ENCODE peak calls at places on chromosomes 16 and 17, in nine cellular contexts. O is psoas muscle; H is Panc1; D is fibroblast of lung; X is PC-3; E is hepatocyte; B is suprapubic skin; U is right cardiac atrium; F is CD8-positive, alpha-beta T cell. A is an unnamed sample. For H3K4me1 and H3K27me3, the result is how much of the 10 kb centered on the place peaks cover.

GRCh38 chr17:37535906-37536305 is 46.2 kb downstream of the DUSP14 start:
- DNase-seq in X (no peak), F (no peak), B (no peak), U (no peak), D (no peak), O (no peak), H (no peak), E (no peak), A (no peak)

GRCh38 chr17:27348196-27348595 is 54.3 kb downstream of the WSB1 start:
- DNase-seq in D (no peak), U (no peak), E (no peak), O (no peak), B (no peak), H (no peak), F (no peak), X (no peak), A (no peak)

GRCh38 chr16:81315271-81316175 is 761 bp downstream of the GAN start:
- DNase-seq in D (peak), H (no peak), O (peak), U (peak), X (peak), E (peak), B (peak), F (no peak), A (no peak)

GRCh38 chr17:43372273-43372911 is 26.4 kb upstream of the ARL4D start:
- DNase-seq in D (no peak), B (peak), H (no peak), E (peak), F (no peak), U (peak), O (no peak), X (no peak), A (no peak)

GRCh38 chr17:5126719-5127488 is 11.1 kb downstream of the USP6 start:
- DNase-seq in F (no peak), D (no peak), B (no peak), X (no peak), U (no peak), O (no peak), E (no peak), H (no peak), A (no peak)

GRCh38 chr16:77043076-77043475 is 147.9 kb upstream of the MON1B start:
- DNase-seq in D (peak), H (peak), O (no peak), B (no peak), X (peak), U (no peak), E (no peak), F (no peak), A (no peak)

GRCh38 chr17:869067-869466 is 86.9 kb downstream of the MRM3 start:
- DNase-seq in O (peak), X (no peak), U (peak), D (peak), F (no peak), H (no peak), B (no peak), E (peak), A (peak)

GRCh38 chr16:49564577-49565224 is 191.1 kb downstream of the C16orf78 start:
- DNase-seq in X (no peak), E (no peak), F (no peak), U (no peak), H (no peak), D (peak), B (no peak), O (no peak), A (no peak)

GRCh38 chr17:48546187-48546923 is 1.4 kb upstream of the HOXB2 start:
- DNase-seq in F (no peak), X (no peak), E (no peak), D (no peak), O (no peak), H (no peak), B (no peak), U (peak), A (no peak)

GRCh38 chr17:35766903-35767510 is 6.3 kb downstream of the C17orf50 start:
- DNase-seq in U (no peak), F (no peak), O (no peak), H (no peak), D (no peak), B (no peak), X (peak), E (peak), A (no peak)

GRCh38 chr17:7114241-7114874 is at the start of gene ASGR2:
- DNase-seq in E (peak), B (no peak), X (no peak), O (no peak), D (no peak), H (no peak), F (no peak), U (no peak), A (no peak)

GRCh38 chr17:50221500-50222480 is 20.4 kb upstream of the COL1A1 start:
- DNase-seq in H (no peak), F (no peak), E (peak), B (no peak), U (peak), O (peak), X (peak), D (peak), A (peak)

GRCh38 chr17:4642286-4642685 is 808 bp upstream of the ALOX15 start:
- DNase-seq in E (no peak), B (no peak), O (no peak), X (no peak), U (no peak), F (no peak), D (no peak), H (no peak), A (no peak)

GRCh38 chr17:77440571-77440981 is 299.8 kb downstream of the SEC14L1 start:
- DNase-seq in D (no peak), E (no peak), U (no peak), F (no peak), O (no peak), B (no peak), X (no peak), H (no peak), A (no peak)

GRCh38 chr16:901715-902601 is 68.8 kb downstream of the LMF1 start:
- DNase-seq in D (no peak), H (no peak), O (peak), E (no peak), B (no peak), U (peak), F (no peak), X (no peak), A (no peak)

GRCh38 chr17:55734128-55734781 is 11.6 kb upstream of the TMEM100 start:
- DNase-seq in H (no peak), O (no peak), D (peak), E (no peak), U (no peak), X (peak), B (no peak), F (no peak), A (no peak)

GRCh38 chr16:85943702-85944101 is 44.7 kb downstream of the IRF8 start:
- DNase-seq in O (no peak), U (no peak), H (no peak), E (no peak), X (no peak), F (no peak), B (no peak), D (no peak), A (no peak)

GRCh38 chr17:57605734-57606105 is 139.4 kb downstream of the CCDC182 start:
- DNase-seq in F (no peak), U (no peak), D (no peak), X (no peak), E (no peak), O (no peak), B (no peak), H (no peak), A (no peak)

GRCh38 chr16:79754081-79754872 is 153.7 kb upstream of the MAF start:
- DNase-seq in E (peak), O (no peak), X (no peak), U (no peak), H (no peak), D (peak), F (no peak), B (no peak), A (no peak)

GRCh38 chr17:21379080-21379711 is 3.0 kb downstream of the KCNJ12 start:
- DNase-seq in E (no peak), U (peak), O (peak), B (no peak), D (no peak), F (no peak), X (no peak), H (no peak), A (no peak)

GRCh38 chr17:72378414-72379395 is 257.9 kb downstream of the SOX9 start:
- DNase-seq in D (no peak), B (no peak), E (no peak), H (no peak), F (no peak), X (no peak), U (no peak), O (no peak), A (no peak)

GRCh38 chr17:27315322-27315721 is 21.4 kb downstream of the WSB1 start:
- DNase-seq in U (peak), H (no peak), E (peak), B (no peak), F (no peak), D (peak), X (no peak), O (peak), A (peak)

GRCh38 chr16:19520861-19521331 is 1.0 kb downstream of the GDE1 start:
- DNase-seq in E (peak), H (peak), D (peak), X (peak), O (no peak), U (no peak), B (no peak), F (no peak), A (no peak)

GRCh38 chr17:6551909-6552768 is 4.2 kb downstream of the PITPNM3 start:
- DNase-seq in O (no peak), X (peak), F (no peak), D (no peak), E (peak), H (no peak), B (no peak), U (peak), A (no peak)

GRCh38 chr17:70121136-70121535 is 46.1 kb downstream of the KCNJ16 start:
- DNase-seq in U (no peak), B (no peak), X (no peak), E (no peak), F (no peak), D (no peak), O (no peak), H (no peak), A (no peak)

GRCh38 chr17:59707971-59708425 is 544 bp downstream of the VMP1 start:
- DNase-seq in F (no peak), X (no peak), H (no peak), D (no peak), B (no peak), O (no peak), E (peak), U (no peak), A (no peak)

DNA sequence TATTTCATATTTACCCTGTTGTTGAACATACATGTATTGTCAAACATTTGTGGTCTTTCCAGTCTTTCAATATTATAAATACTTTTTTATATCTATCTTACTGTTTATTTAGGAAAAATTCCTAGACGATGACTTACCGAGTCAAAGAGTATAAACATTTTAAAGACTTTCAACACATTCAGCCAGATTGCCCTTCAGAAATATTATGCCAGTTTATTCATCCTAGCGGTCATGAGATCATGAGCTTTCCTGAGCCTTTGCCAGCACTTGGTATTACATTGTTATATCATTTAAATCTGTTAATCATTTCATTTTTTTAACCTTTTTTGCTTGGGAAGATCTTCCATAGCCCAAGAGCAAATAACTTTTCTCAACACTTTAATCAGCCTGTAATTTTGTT is 197.4 kb downstream of the SPECC1 start:
- DNase-seq in F (no peak), B (no peak), D (peak), X (peak), E (no peak), U (no peak), H (peak), O (no peak), A (no peak)
- H3K4me1 ChIP-seq in F (under half), B (under half), D (under half), X (under half), E (under half), U (under half), H (under half), O (under half), A (under half)

DNA sequence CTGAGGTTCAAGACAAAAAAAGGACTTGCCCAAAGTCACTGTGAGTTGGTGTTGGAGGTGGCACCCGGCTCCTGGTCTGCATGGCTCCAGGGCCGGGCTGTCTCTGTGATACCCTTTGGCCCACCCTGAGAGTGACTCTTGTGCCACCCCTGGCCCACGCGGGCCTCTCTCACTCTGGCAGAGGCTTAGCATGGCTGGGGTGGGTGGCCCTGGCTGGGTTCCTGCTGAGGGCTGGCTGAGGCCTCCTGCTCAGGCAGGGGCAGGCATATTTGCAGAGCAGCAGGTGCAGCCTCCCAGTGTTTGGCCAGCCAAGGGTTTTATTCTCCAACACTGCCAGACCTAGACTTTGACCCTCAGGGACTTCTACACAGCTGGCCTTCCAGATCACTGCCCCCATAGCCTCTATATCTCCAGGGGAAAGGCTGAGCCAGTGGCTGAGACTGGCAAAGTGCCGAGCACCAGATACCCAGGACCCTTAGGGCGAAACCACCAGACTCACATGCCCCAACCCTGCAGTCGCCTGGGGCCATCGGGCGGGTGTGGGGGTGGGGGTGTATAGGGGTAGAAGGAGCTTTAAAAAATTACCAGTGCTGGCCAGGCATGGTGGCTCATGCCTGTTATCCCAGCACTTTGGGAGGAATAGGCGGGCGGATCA is 21.5 kb upstream of the ADGRG1 start:
- DNase-seq in E (peak), O (no peak), F (no peak), U (no peak), D (no peak), X (no peak), H (no peak), B (peak), A (no peak)
- H3K27me3 ChIP-seq in E (under half), O (under half), F (under half), U (under half), D (under half), X (under half), H (under half), B (under half), A (under half)

GRCh38 chr16:89577055-89577759 is 1.6 kb downstream of the CPNE7 start:
- DNase-seq in H (no peak), B (no peak), F (no peak), D (no peak), O (no peak), X (no peak), U (no peak), E (no peak), A (no peak)
- H3K27ac ChIP-seq in H (no peak), B (no peak), F (no peak), D (no peak), O (no peak), X (no peak), U (no peak), E (no peak), A (no peak)

DNA sequence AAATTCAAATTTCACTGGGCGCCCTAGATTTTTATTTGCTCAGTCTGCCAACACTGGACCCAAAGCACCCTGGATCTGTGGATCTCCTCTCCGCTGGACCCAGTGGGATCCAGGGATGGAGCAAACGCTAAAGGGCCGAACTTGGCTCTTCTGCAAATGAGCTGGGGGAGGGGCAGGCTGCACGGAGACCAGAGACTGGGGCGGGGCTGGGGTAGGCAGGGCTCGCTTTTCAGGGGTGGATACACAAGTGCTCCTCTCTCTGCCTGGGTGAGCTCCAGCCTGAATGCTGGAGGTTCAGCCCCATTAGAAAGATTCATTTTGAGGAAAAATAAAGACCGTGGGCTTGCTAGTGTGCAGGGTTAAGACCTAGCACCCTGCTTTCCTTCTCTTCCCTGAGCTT is 8.9 kb downstream of the CBX4 start:
- DNase-seq in E (no peak), B (no peak), D (no peak), O (no peak), H (no peak), U (no peak), F (no peak), X (no peak), A (no peak)
- H3K4me1 ChIP-seq in E (under half), B (under half), D (under half), O (under half), H (under half), U (under half), F (under half), X (under half), A (under half)

DNA sequence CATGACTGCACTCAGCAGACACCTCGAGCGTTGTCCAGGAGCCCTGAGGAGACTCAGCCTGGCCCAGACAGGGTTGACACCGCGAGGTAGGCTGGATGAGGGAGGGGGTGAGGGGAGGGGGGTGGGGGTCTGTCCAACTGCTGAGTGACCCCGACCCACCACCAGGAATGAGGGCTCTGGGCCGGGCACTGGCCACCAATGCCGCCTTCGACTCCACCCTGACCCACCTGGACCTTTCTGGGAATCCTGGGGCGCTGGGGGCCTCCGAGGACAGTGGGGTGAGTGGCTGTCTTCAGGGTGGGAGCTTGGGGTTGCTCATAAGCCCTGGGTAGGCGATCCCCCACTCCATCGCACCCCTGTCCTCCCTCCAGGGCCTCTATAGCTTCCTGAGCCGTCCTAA is 2.7 kb downstream of the CARMIL2 start:
- DNase-seq in E (no peak), H (no peak), U (no peak), O (peak), B (no peak), D (no peak), X (no peak), F (no peak), A (no peak)
- H3K27me3 ChIP-seq in E (under half), H (under half), U (under half), O (under half), B (half or more), D (half or more), X (under half), F (under half), A (under half)

GRCh38 chr17:66524848-66525247 is 222.4 kb downstream of the PRKCA start:
- DNase-seq in D (no peak), H (no peak), B (no peak), U (no peak), X (no peak), F (no peak), O (no peak), E (no peak), A (no peak)

GRCh38 chr17:66525338-66525737 is 222.9 kb downstream of the PRKCA start:
- DNase-seq in O (no peak), E (no peak), B (no peak), H (no peak), F (no peak), U (no peak), X (no peak), D (no peak), A (no peak)

GRCh38 chr17:66520986-66521385 is 218.6 kb downstream of the PRKCA start:
- DNase-seq in F (no peak), D (no peak), E (no peak), U (no peak), B (no peak), O (no peak), X (no peak), H (no peak), A (no peak)

GRCh38 chr17:66522591-66523272 is 220.3 kb downstream of the PRKCA start:
- DNase-seq in B (no peak), E (no peak), O (no peak), U (no peak), D (peak), X (peak), H (no peak), F (no peak), A (no peak)

GRCh38 chr17:66523378-66524174 is 221.2 kb downstream of the PRKCA start:
- DNase-seq in E (peak), H (no peak), X (no peak), U (no peak), B (no peak), F (no peak), O (no peak), D (peak), A (no peak)
- H3K27ac ChIP-seq in E (peak), H (no peak), X (peak), U (no peak), B (no peak), F (no peak), O (peak), D (peak), A (no peak)

DNA sequence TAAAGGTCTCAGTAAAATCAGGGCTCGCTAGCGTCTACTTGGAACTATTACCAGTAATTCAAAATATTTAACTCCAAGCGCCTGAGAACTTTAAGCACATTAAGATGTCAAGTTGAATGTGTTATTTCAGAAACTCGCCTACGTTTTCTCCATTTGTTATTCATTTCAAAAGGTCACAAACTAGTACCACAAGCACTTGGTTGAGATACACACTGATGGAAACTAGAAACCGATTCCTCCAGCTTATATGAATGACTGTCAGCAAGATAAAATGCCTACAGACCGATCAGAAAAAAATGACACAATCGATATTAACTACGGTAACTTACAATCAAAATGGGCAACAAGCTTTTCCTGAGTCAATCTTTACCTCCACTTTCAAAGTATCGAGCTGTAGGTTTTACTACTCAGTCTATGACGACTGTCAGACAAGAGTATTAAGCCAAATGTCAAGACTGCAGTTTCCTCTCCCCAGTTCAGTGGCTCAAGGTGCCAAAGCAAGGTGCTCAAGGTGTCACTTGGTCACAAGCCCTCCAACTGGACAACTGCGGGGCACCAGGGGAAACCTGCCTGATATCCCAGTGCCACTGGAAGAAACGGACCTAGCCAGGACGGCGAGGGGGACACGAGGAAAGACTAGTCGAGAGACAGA is 694 bp downstream of the SRP68 start:
- DNase-seq in B (no peak), U (no peak), D (no peak), E (no peak), X (no peak), H (no peak), O (no peak), F (no peak), A (no peak)
- H3K4me1 ChIP-seq in B (half or more), U (under half), D (under half), E (under half), X (under half), H (under half), O (under half), F (under half), A (under half)

GRCh38 chr17:80730739-80731138 is 186.1 kb downstream of the RPTOR start:
- DNase-seq in H (no peak), X (no peak), E (no peak), F (no peak), D (no peak), B (no peak), U (no peak), O (no peak), A (no peak)
- H3K27me3 ChIP-seq in H (under half), X (under half), E (under half), F (under half), D (under half), B (under half), U (under half), O (under half), A (under half)

GRCh38 chr16:14307623-14308356 is 236.7 kb downstream of the MRTFB start:
- DNase-seq in O (peak), U (peak), D (peak), B (no peak), X (no peak), H (no peak), E (no peak), F (no peak), A (no peak)
- H3K27ac ChIP-seq in O (peak), U (peak), D (peak), B (peak), X (peak), H (peak), E (no peak), F (no peak), A (peak)

GRCh38 chr17:65104541-65104940 is 32.6 kb upstream of the RGS9 start:
- DNase-seq in H (no peak), O (no peak), E (no peak), X (no peak), B (no peak), U (no peak), F (no peak), D (no peak), A (no peak)
- H3K4me1 ChIP-seq in H (under half), O (under half), E (under half), X (half or more), B (under half), U (under half), F (under half), D (under half), A (under half)